ENCODE peak calls at places on chromosomes 4 and X, in four cellular contexts. H is neuronal stem cell; V is smooth muscle cell of the brain vasculature; K is naive thymus-derived CD8-positive, alpha-beta T cell. F is an unnamed sample.

GRCh38 chr4:7351014-7351413 is 83.7 kb downstream of the PSAPL1 start:
- DNase-seq in H (no peak), V (no peak), K (no peak), F (no peak)

GRCh38 chr4:126414741-126415140 is 1100.0 kb downstream of the FAT4 start:
- DNase-seq in H (no peak), V (no peak), K (no peak), F (no peak)

GRCh38 chr4:73976716-73977115 is 5.1 kb downstream of the PF4 start:
- DNase-seq in H (no peak), V (no peak), K (no peak), F (no peak)

GRCh38 chrX:150692837-150693781 is at the start of gene MTMR1:
- DNase-seq in H (no peak), V (no peak), K (peak; percentile 63), F (peak; percentile 77)

GRCh38 chr4:124943145-124943889 is 230.8 kb upstream of the ANKRD50 start:
- DNase-seq in H (no peak), V (no peak), K (no peak), F (no peak)

GRCh38 chr4:16663722-16664121 is 234.7 kb downstream of the LDB2 start:
- DNase-seq in H (no peak), V (no peak), K (no peak), F (no peak)

GRCh38 chrX:154040307-154040756 is 20.6 kb upstream of the IRAK1 start:
- DNase-seq in H (no peak), V (no peak), K (no peak), F (no peak)

GRCh38 chr4:81445196-81445595 is 26.5 kb downstream of the RASGEF1B start:
- DNase-seq in H (no peak), V (no peak), K (no peak), F (no peak)

GRCh38 chr4:150743564-150744342 is 161.8 kb downstream of the MAB21L2 start:
- DNase-seq in H (no peak), V (no peak), K (no peak), F (no peak)

GRCh38 chrX:142134533-142134932 is 70.6 kb downstream of the MAGEC2 start:
- DNase-seq in H (no peak), V (no peak), K (no peak), F (no peak)